ENCODE peak calls at places on chromosomes 5 and 9, in seven cellular contexts. G is heart left ventricle; V is NCI-H2107; S is iris pigment epithelial cell; E is activated T-cell treated with anti-CD3 and anti-CD28 coated beads for 4 hours; Q is glomerular endothelial cell; N is effector memory CD4-positive, alpha-beta T cell. Y is an unnamed sample.

GRCh38 chr5:140267559-140268018 is 35.3 kb downstream of the PFDN1 start:
- DNase-seq in G (no peak), V (no peak), S (peak), E (no peak), Q (peak), N (no peak), Y (no peak)

GRCh38 chr9:5113994-5114748 is 71.3 kb downstream of the INSL6 start:
- DNase-seq in G (no peak), V (no peak), S (no peak), E (no peak), Q (no peak), N (no peak), Y (no peak)

GRCh38 chr5:41636605-41637004 is 126.2 kb upstream of the PLCXD3 start:
- DNase-seq in G (no peak), V (peak), S (peak), E (no peak), Q (no peak), N (no peak), Y (no peak)

GRCh38 chr5:54804086-54804485 is 181.3 kb downstream of the ESM1 start:
- DNase-seq in G (no peak), V (no peak), S (no peak), E (no peak), Q (no peak), N (no peak), Y (no peak)

GRCh38 chr5:9423611-9424010 is 122.3 kb downstream of the SEMA5A start:
- DNase-seq in G (no peak), V (no peak), S (no peak), E (no peak), Q (no peak), N (no peak), Y (no peak)

GRCh38 chr9:121672213-121672612 is 20.8 kb downstream of the DAB2IP start:
- DNase-seq in G (no peak), V (no peak), S (no peak), E (no peak), Q (no peak), N (no peak), Y (peak)

GRCh38 chr5:4375640-4376039 is 764.5 kb upstream of the ADAMTS16 start:
- DNase-seq in G (no peak), V (no peak), S (no peak), E (no peak), Q (no peak), N (no peak), Y (no peak)

GRCh38 chr5:143515829-143516228 is 112.3 kb upstream of the NR3C1 start:
- DNase-seq in G (no peak), V (no peak), S (peak), E (no peak), Q (no peak), N (no peak), Y (no peak)

GRCh38 chr9:16202221-16202620 is 649.4 kb downstream of the CCDC171 start:
- DNase-seq in G (no peak), V (no peak), S (peak), E (no peak), Q (no peak), N (no peak), Y (no peak)

GRCh38 chr5:10860645-10861455 is 99.8 kb upstream of the DAP start:
- DNase-seq in G (no peak), V (no peak), S (peak), E (no peak), Q (no peak), N (no peak), Y (no peak)